ENCODE peak calls at places on chromosome 18, in seven cellular contexts. J, R, X, K, E, I and W are unnamed samples.

GRCh38 chr18:36835927-36836326 is 7.0 kb downstream of the KIAA1328 start:
- DNase-seq in K (no peak), X (no peak), I (no peak), J (no peak), R (no peak), E (no peak), W (no peak)

GRCh38 chr18:6994719-6995430 is 122.7 kb downstream of the LAMA1 start:
- DNase-seq in X (no peak), J (no peak), I (no peak), R (peak; percentile 78), K (no peak), E (no peak), W (no peak)

GRCh38 chr18:26648509-26649192 is 100.3 kb upstream of the KCTD1 start:
- DNase-seq in K (no peak), X (no peak), J (no peak), R (no peak), I (no peak), E (no peak), W (no peak)

GRCh38 chr18:50306944-50307343 is 19.5 kb upstream of the CXXC1 start:
- DNase-seq in R (no peak), X (no peak), E (no peak), J (peak; percentile 19), K (no peak), I (no peak), W (peak; percentile 1)

GRCh38 chr18:76495435-76496199 is 575 bp upstream of the ZNF516 start:
- DNase-seq in J (peak; percentile 43), E (no peak), I (peak; percentile 24), K (peak; percentile 73), X (no peak), R (peak; percentile 80), W (peak; percentile 73)

GRCh38 chr18:3566851-3567250 is 116.9 kb downstream of the TGIF1 start:
- DNase-seq in K (no peak), X (no peak), J (no peak), R (no peak), E (no peak), I (no peak), W (no peak)

GRCh38 chr18:79586436-79587297 is 92.9 kb upstream of the CTDP1 start:
- DNase-seq in I (no peak), J (no peak), X (no peak), E (no peak), K (no peak), R (no peak), W (no peak)

GRCh38 chr18:58370662-58371061 is 258.2 kb downstream of the ALPK2 start:
- DNase-seq in R (no peak), E (no peak), K (no peak), J (no peak), X (no peak), I (no peak), W (no peak)

GRCh38 chr18:31439807-31440325 is 7.7 kb upstream of the DSG3 start:
- DNase-seq in I (no peak), K (no peak), J (no peak), X (no peak), E (no peak), R (no peak), W (peak; percentile 11)

GRCh38 chr18:76444436-76445105 is 50.5 kb downstream of the ZNF516 start:
- DNase-seq in I (no peak), E (no peak), J (no peak), R (no peak), X (no peak), K (no peak), W (no peak)

GRCh38 chr18:58005036-58005435 is 39.0 kb upstream of the NEDD4L start:
- DNase-seq in J (no peak), E (no peak), R (no peak), I (no peak), X (no peak), K (no peak), W (no peak)

GRCh38 chr18:76805221-76805620 is 17.1 kb upstream of the ZNF236 start:
- DNase-seq in R (no peak), X (no peak), I (no peak), E (no peak), K (no peak), J (peak; percentile 32), W (no peak)

GRCh38 chr18:40883271-40883670 is 1071.8 kb upstream of the PIK3C3 start:
- DNase-seq in K (no peak), R (no peak), E (no peak), I (no peak), X (no peak), J (no peak), W (no peak)

GRCh38 chr18:46767217-46767616 is 10.4 kb upstream of the ST8SIA5 start:
- DNase-seq in K (no peak), X (no peak), I (no peak), R (no peak), J (no peak), E (no peak), W (no peak)

GRCh38 chr18:69222089-69222488 is 178.6 kb upstream of the DOK6 start:
- DNase-seq in K (no peak), J (no peak), E (no peak), R (no peak), I (no peak), X (no peak), W (no peak)

GRCh38 chr18:49243391-49243790 is 217.1 kb downstream of the DYM start:
- DNase-seq in R (no peak), I (no peak), E (no peak), X (no peak), K (no peak), J (no peak), W (no peak)